ENCODE peak calls at places on chromosomes 1 and 21, in eight cellular contexts. F, R, L, M, J, Y, E and W are unnamed samples.
A peak's percentile ranks its signal among the peaks of the same experiment; 100 is the strongest.

GRCh38 chr1:167460836-167461235 is 57.5 kb downstream of the CD247 start:
- DNase-seq in J (no peak), E (no peak), M (no peak), L (no peak), R (no peak), Y (no peak), F (no peak), W (no peak)

GRCh38 chr1:112388436-112388835 is 7.6 kb upstream of the CTTNBP2NL start:
- DNase-seq in J (no peak), F (no peak), L (no peak), M (no peak), E (no peak), Y (no peak), R (no peak), W (no peak)

GRCh38 chr1:204846546-204846945 is 24.1 kb upstream of the NFASC start:
- DNase-seq in J (no peak), Y (no peak), F (no peak), L (no peak), M (no peak), R (no peak), E (no peak), W (no peak)

GRCh38 chr1:42684139-42684538 is 1.9 kb downstream of the YBX1 start:
- DNase-seq in L (no peak), F (no peak), M (no peak), E (no peak), J (no peak), Y (no peak), R (no peak), W (peak; percentile 25)

GRCh38 chr1:118660769-118661168 is 327.4 kb downstream of the TBX15 start:
- DNase-seq in M (no peak), F (no peak), L (no peak), Y (no peak), E (no peak), R (no peak), J (no peak), W (no peak)

GRCh38 chr1:56435434-56436337 is 143.7 kb downstream of the PLPP3 start:
- DNase-seq in M (no peak), R (no peak), L (no peak), J (no peak), E (no peak), Y (no peak), F (no peak), W (no peak)

GRCh38 chr21:25670726-25671125 is 31.7 kb downstream of the JAM2 start:
- DNase-seq in F (no peak), L (no peak), E (no peak), R (no peak), Y (no peak), J (no peak), M (no peak), W (no peak)

GRCh38 chr1:27726173-27726793 is 522 bp downstream of the FAM76A start:
- DNase-seq in F (peak; percentile 69), E (no peak), R (peak; percentile 79), L (no peak), J (peak; percentile 51), M (peak; percentile 20), Y (peak; percentile 53), W (peak; percentile 43)

GRCh38 chr1:51623450-51623849 is 6.6 kb downstream of the OSBPL9 start:
- DNase-seq in M (no peak), L (no peak), J (no peak), F (no peak), E (no peak), R (no peak), Y (no peak), W (no peak)

GRCh38 chr21:44789880-44790279 is 11.7 kb downstream of the UBE2G2 start:
- DNase-seq in L (no peak), E (peak; percentile 44), M (no peak), J (no peak), Y (no peak), R (no peak), F (no peak), W (no peak)

GRCh38 chr1:150807674-150808073 is 386 bp downstream of the CTSK start:
- DNase-seq in Y (no peak), J (no peak), R (no peak), E (no peak), M (no peak), L (no peak), F (no peak), W (no peak)

GRCh38 chr1:167455786-167456446 is 62.4 kb downstream of the CD247 start:
- DNase-seq in Y (peak; percentile 52), E (no peak), J (peak; percentile 26), L (no peak), R (peak; percentile 64), M (no peak), F (peak; percentile 35), W (peak; percentile 22)

GRCh38 chr1:67795179-67795916 is 37.9 kb downstream of the GNG12 start:
- DNase-seq in L (no peak), R (no peak), E (no peak), M (no peak), J (no peak), F (no peak), Y (no peak), W (no peak)
- TF ChIP-seq CTCF in L (no peak), R (no peak), E (no peak), M (no peak), J (no peak), F (no peak), Y (no peak), W (no peak)

GRCh38 chr1:203776636-203777035 is 11.7 kb downstream of the LAX1 start:
- DNase-seq in F (peak; percentile 11), R (no peak), L (no peak), E (no peak), M (no peak), J (no peak), Y (no peak), W (peak; percentile 12)
- TF ChIP-seq CTCF in F (no peak), R (no peak), L (no peak), E (peak; percentile 12), M (no peak), J (no peak), Y (peak; percentile 36), W (no peak)

GRCh38 chr1:155305881-155306391 is 2.7 kb upstream of the FDPS start:
- DNase-seq in J (no peak), L (no peak), M (no peak), E (no peak), F (no peak), R (no peak), Y (no peak), W (no peak)

GRCh38 chr1:155304558-155305063 is 3.4 kb upstream of the PKLR start:
- DNase-seq in M (no peak), J (no peak), Y (no peak), R (no peak), E (no peak), L (no peak), F (no peak), W (no peak)

GRCh38 chr1:155309423-155310021 is 856 bp downstream of the FDPS start:
- DNase-seq in M (no peak), R (no peak), F (peak; percentile 41), J (peak; percentile 30), L (no peak), E (no peak), Y (peak; percentile 33), W (peak; percentile 74)

GRCh38 chr1:155307247-155307740 is 1.4 kb upstream of the FDPS start:
- DNase-seq in M (no peak), Y (no peak), R (no peak), F (no peak), J (no peak), L (no peak), E (no peak), W (no peak)

DNA sequence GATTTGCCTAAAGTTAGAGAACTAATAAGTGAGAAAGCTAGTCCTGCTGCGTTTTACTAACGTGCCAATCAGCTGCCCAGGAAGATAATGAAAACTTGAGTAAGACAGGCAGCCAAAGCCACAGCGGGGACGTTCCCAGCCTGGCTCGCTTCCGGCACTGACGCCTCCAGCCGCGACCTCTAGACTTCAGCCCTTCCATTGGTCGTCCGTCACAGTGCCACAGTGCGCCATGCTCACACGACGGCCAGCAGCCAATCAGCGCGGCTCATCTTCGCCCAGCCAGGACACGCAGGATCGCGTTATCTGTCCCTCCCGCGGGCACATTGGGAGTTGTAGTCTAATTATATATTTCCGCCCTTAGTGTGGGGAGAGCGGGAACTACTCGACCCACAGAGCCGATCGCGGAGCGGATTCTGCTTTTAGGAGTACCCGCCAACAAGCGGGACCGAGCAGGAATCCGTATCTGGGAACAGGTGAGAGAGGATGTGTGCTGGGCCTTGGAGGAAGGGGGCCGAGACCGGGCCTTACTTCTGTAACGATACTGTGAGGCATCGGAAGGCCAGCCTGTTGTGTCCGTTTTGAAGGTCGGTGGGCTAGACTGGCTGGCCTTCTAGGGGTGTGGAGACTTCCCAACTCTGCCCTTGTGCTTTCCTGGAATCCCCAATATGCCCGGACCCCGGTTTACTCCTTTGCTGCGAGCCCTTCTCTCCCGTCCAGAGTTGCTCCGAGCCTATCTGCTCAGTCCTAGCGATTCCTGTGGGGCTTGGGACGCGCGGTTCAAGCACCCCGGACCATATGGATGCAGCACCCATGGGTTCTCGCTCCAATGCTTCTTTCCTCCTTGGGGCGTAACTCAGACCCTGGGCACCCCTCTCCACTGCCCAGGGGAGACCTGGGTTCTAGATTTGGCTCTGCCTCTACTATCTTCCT is at the start of gene FDPS:
- DNase-seq in F (peak; percentile 91), R (peak; percentile 94), M (peak; percentile 94), Y (peak; percentile 99), L (peak; percentile 94), E (peak; percentile 94), J (peak; percentile 97), W (peak; percentile 98)
- TF ChIP-seq CTCF in F (no peak), R (no peak), M (no peak), Y (peak; percentile 45), L (peak; percentile 37), E (no peak), J (no peak), W (no peak)

GRCh38 chr1:230310381-230311163 is 115.6 kb downstream of the PGBD5 start:
- DNase-seq in Y (peak; percentile 73), R (peak; percentile 81), F (peak; percentile 74), J (peak; percentile 78), M (peak; percentile 41), E (no peak), L (peak; percentile 31), W (peak; percentile 82)
- TF ChIP-seq CTCF in Y (peak; percentile 95), R (peak; percentile 84), F (peak; percentile 86), J (peak; percentile 88), M (peak; percentile 98), E (peak; percentile 85), L (peak; percentile 96), W (peak; percentile 79)

GRCh38 chr1:229230893-229231753 is 39.8 kb upstream of the RAB4A start:
- DNase-seq in M (no peak), F (no peak), E (no peak), R (no peak), L (no peak), Y (no peak), J (no peak), W (peak; percentile 42)

GRCh38 chr1:229229721-229230135 is 41.2 kb upstream of the RAB4A start:
- DNase-seq in M (no peak), E (no peak), Y (peak; percentile 61), R (no peak), L (peak; percentile 42), J (peak; percentile 75), F (no peak), W (peak; percentile 42)

GRCh38 chr1:229230136-229230892 is 40.6 kb upstream of the RAB4A start:
- DNase-seq in R (peak; percentile 29), E (no peak), L (no peak), J (no peak), Y (no peak), M (no peak), F (no peak), W (peak; percentile 9)

GRCh38 chr1:229229137-229229720 is 41.7 kb upstream of the RAB4A start:
- DNase-seq in F (peak; percentile 21), L (no peak), R (no peak), E (no peak), Y (no peak), M (no peak), J (no peak), W (peak; percentile 76)

GRCh38 chr1:229231754-229232119 is 39.2 kb upstream of the RAB4A start:
- DNase-seq in R (no peak), Y (no peak), L (no peak), F (no peak), E (no peak), M (no peak), J (no peak), W (peak; percentile 28)
- TF ChIP-seq CTCF in R (no peak), Y (no peak), L (no peak), F (no peak), E (no peak), M (no peak), J (no peak), W (peak; percentile 17)